ENCODE peak calls at places on chromosome 4, in five cellular contexts. W is fibroblast of lung, Y is GM12865, A is renal cortical epithelial cell, I is uterus. F is an unnamed sample.

GRCh38 chr4:182427530-182427929 is 184.3 kb downstream of the TENM3 start:
- DNase-seq in W (peak), Y (no peak), A (no peak), I (no peak), F (no peak)

GRCh38 chr4:94126669-94127068 is 81.0 kb upstream of the SMARCAD1 start:
- DNase-seq in A (no peak), I (no peak), W (no peak), Y (no peak), F (no peak)

GRCh38 chr4:183099537-183100297 is 660 bp downstream of the WWC2 start:
- DNase-seq in Y (no peak), W (no peak), A (no peak), I (peak), F (no peak)

GRCh38 chr4:26074672-26075071 is 160.7 kb downstream of the SMIM20 start:
- DNase-seq in Y (peak), I (no peak), W (no peak), A (no peak), F (no peak)

GRCh38 chr4:48333587-48333986 is 7.7 kb upstream of the SLAIN2 start:
- DNase-seq in W (peak), A (peak), Y (no peak), I (no peak), F (no peak)

GRCh38 chr4:175090116-175090515 is 172.0 kb downstream of the ADAM29 start:
- DNase-seq in W (no peak), A (no peak), I (no peak), Y (no peak), F (no peak)

GRCh38 chr4:14096406-14096965 is 469.0 kb upstream of the BOD1L1 start:
- DNase-seq in W (peak), Y (no peak), I (no peak), A (no peak), F (no peak)

GRCh38 chr4:114563536-114564315 is 34.9 kb upstream of the UGT8 start:
- DNase-seq in A (peak), Y (no peak), I (no peak), W (peak), F (no peak)

GRCh38 chr4:40856836-40857362 is 107.1 kb downstream of the NSUN7 start:
- DNase-seq in W (peak), I (peak), A (no peak), Y (peak), F (peak)

GRCh38 chr4:88110826-88111225 is 47.6 kb downstream of the ABCG2 start:
- DNase-seq in A (peak), Y (no peak), W (peak), I (no peak), F (no peak)